ENCODE peak calls at places on chromosomes 11 and 22, in eight cellular contexts. One of them, this sample, is unnamed.

GRCh38 chr11:116792869-116793475 is 1.3 kb upstream of the APOA5 start:
- ATAC-seq in T-helper 17 cell: no peak
- ATAC-seq in K562: no peak
- ATAC-seq in heart right ventricle: no peak
- ATAC-seq in right cardiac atrium: no peak
- ATAC-seq in activated CD8-positive, alpha-beta T cell treated with anti-CD3 and anti-CD28 coated beads for 36 hours: no peak
- ATAC-seq in HepG2: no peak
- ATAC-seq in heart left ventricle: no peak
- ATAC-seq in this sample: no peak

GRCh38 chr11:67372232-67372992 is 986 bp downstream of the CLCF1 start:
- ATAC-seq in T-helper 17 cell: no peak
- ATAC-seq in K562: peak; percentile 5
- ATAC-seq in heart right ventricle: no peak
- ATAC-seq in right cardiac atrium: peak; percentile 8
- ATAC-seq in activated CD8-positive, alpha-beta T cell treated with anti-CD3 and anti-CD28 coated beads for 36 hours: no peak
- ATAC-seq in HepG2: peak; percentile 21
- ATAC-seq in heart left ventricle: no peak
- ATAC-seq in this sample: no peak

GRCh38 chr22:49869091-49869830 is 15.6 kb downstream of the ZBED4 start:
- ATAC-seq in T-helper 17 cell: no peak
- ATAC-seq in K562: no peak
- ATAC-seq in heart right ventricle: no peak
- ATAC-seq in right cardiac atrium: no peak
- ATAC-seq in activated CD8-positive, alpha-beta T cell treated with anti-CD3 and anti-CD28 coated beads for 36 hours: no peak
- ATAC-seq in HepG2: no peak
- ATAC-seq in heart left ventricle: no peak
- ATAC-seq in this sample: no peak

GRCh38 chr11:126492331-126492730 is 136.8 kb downstream of the ST3GAL4 start:
- ATAC-seq in T-helper 17 cell: no peak
- ATAC-seq in K562: no peak
- ATAC-seq in heart right ventricle: no peak
- ATAC-seq in right cardiac atrium: no peak
- ATAC-seq in activated CD8-positive, alpha-beta T cell treated with anti-CD3 and anti-CD28 coated beads for 36 hours: no peak
- ATAC-seq in HepG2: no peak
- ATAC-seq in heart left ventricle: no peak
- ATAC-seq in this sample: no peak

GRCh38 chr11:76166314-76166713 is 40.0 kb downstream of the WNT11 start:
- ATAC-seq in T-helper 17 cell: no peak
- ATAC-seq in K562: no peak
- ATAC-seq in heart right ventricle: no peak
- ATAC-seq in right cardiac atrium: no peak
- ATAC-seq in activated CD8-positive, alpha-beta T cell treated with anti-CD3 and anti-CD28 coated beads for 36 hours: peak; percentile 88
- ATAC-seq in HepG2: no peak
- ATAC-seq in heart left ventricle: no peak
- ATAC-seq in this sample: peak; percentile 45

GRCh38 chr22:43511276-43511910 is 99.6 kb downstream of the MPPED1 start:
- ATAC-seq in T-helper 17 cell: no peak
- ATAC-seq in K562: no peak
- ATAC-seq in heart right ventricle: no peak
- ATAC-seq in right cardiac atrium: no peak
- ATAC-seq in activated CD8-positive, alpha-beta T cell treated with anti-CD3 and anti-CD28 coated beads for 36 hours: no peak
- ATAC-seq in HepG2: no peak
- ATAC-seq in heart left ventricle: no peak
- ATAC-seq in this sample: no peak

GRCh38 chr11:120978701-120979100 is 45.2 kb upstream of the TBCEL start:
- ATAC-seq in T-helper 17 cell: no peak
- ATAC-seq in K562: no peak
- ATAC-seq in heart right ventricle: peak; percentile 50
- ATAC-seq in right cardiac atrium: no peak
- ATAC-seq in activated CD8-positive, alpha-beta T cell treated with anti-CD3 and anti-CD28 coated beads for 36 hours: no peak
- ATAC-seq in HepG2: no peak
- ATAC-seq in heart left ventricle: no peak
- ATAC-seq in this sample: no peak

GRCh38 chr11:113378013-113378412 is 9.6 kb upstream of the ANKK1 start:
- ATAC-seq in T-helper 17 cell: no peak
- ATAC-seq in K562: no peak
- ATAC-seq in heart right ventricle: no peak
- ATAC-seq in right cardiac atrium: no peak
- ATAC-seq in activated CD8-positive, alpha-beta T cell treated with anti-CD3 and anti-CD28 coated beads for 36 hours: no peak
- ATAC-seq in HepG2: no peak
- ATAC-seq in heart left ventricle: no peak
- ATAC-seq in this sample: no peak

GRCh38 chr22:36395922-36396321 is 8.2 kb upstream of the MYH9 start:
- ATAC-seq in T-helper 17 cell: no peak
- ATAC-seq in K562: no peak
- ATAC-seq in heart right ventricle: peak; percentile 46
- ATAC-seq in right cardiac atrium: peak; percentile 28
- ATAC-seq in activated CD8-positive, alpha-beta T cell treated with anti-CD3 and anti-CD28 coated beads for 36 hours: no peak
- ATAC-seq in HepG2: peak; percentile 32
- ATAC-seq in heart left ventricle: peak; percentile 64
- ATAC-seq in this sample: no peak

GRCh38 chr11:122494171-122494570 is 161.4 kb upstream of the UBASH3B start:
- ATAC-seq in T-helper 17 cell: no peak
- ATAC-seq in K562: no peak
- ATAC-seq in heart right ventricle: no peak
- ATAC-seq in right cardiac atrium: peak; percentile 60
- ATAC-seq in activated CD8-positive, alpha-beta T cell treated with anti-CD3 and anti-CD28 coated beads for 36 hours: no peak
- ATAC-seq in HepG2: no peak
- ATAC-seq in heart left ventricle: no peak
- ATAC-seq in this sample: no peak

GRCh38 chr11:32103941-32104340 is 13.1 kb downstream of the RCN1 start:
- ATAC-seq in T-helper 17 cell: no peak
- ATAC-seq in K562: no peak
- ATAC-seq in heart right ventricle: no peak
- ATAC-seq in right cardiac atrium: no peak
- ATAC-seq in activated CD8-positive, alpha-beta T cell treated with anti-CD3 and anti-CD28 coated beads for 36 hours: no peak
- ATAC-seq in HepG2: no peak
- ATAC-seq in heart left ventricle: no peak
- ATAC-seq in this sample: no peak

GRCh38 chr11:129951883-129952262 is 50.8 kb downstream of the PRDM10 start:
- ATAC-seq in T-helper 17 cell: no peak
- ATAC-seq in K562: no peak
- ATAC-seq in heart right ventricle: no peak
- ATAC-seq in right cardiac atrium: no peak
- ATAC-seq in activated CD8-positive, alpha-beta T cell treated with anti-CD3 and anti-CD28 coated beads for 36 hours: no peak
- ATAC-seq in HepG2: no peak
- ATAC-seq in heart left ventricle: no peak
- ATAC-seq in this sample: no peak

GRCh38 chr11:104736503-104736902 is 161.8 kb downstream of the CASP12 start:
- ATAC-seq in T-helper 17 cell: no peak
- ATAC-seq in K562: no peak
- ATAC-seq in heart right ventricle: no peak
- ATAC-seq in right cardiac atrium: no peak
- ATAC-seq in activated CD8-positive, alpha-beta T cell treated with anti-CD3 and anti-CD28 coated beads for 36 hours: no peak
- ATAC-seq in HepG2: no peak
- ATAC-seq in heart left ventricle: no peak
- ATAC-seq in this sample: no peak

GRCh38 chr11:71995726-71996291 is 2.9 kb upstream of the IL18BP start:
- ATAC-seq in T-helper 17 cell: no peak
- ATAC-seq in K562: peak; percentile 92
- ATAC-seq in heart right ventricle: no peak
- ATAC-seq in right cardiac atrium: no peak
- ATAC-seq in activated CD8-positive, alpha-beta T cell treated with anti-CD3 and anti-CD28 coated beads for 36 hours: no peak
- ATAC-seq in HepG2: no peak
- ATAC-seq in heart left ventricle: no peak
- ATAC-seq in this sample: no peak

GRCh38 chr11:821513-822371 is 3.0 kb downstream of the PNPLA2 start:
- ATAC-seq in T-helper 17 cell: no peak
- ATAC-seq in K562: no peak
- ATAC-seq in heart right ventricle: peak; percentile 0
- ATAC-seq in right cardiac atrium: no peak
- ATAC-seq in activated CD8-positive, alpha-beta T cell treated with anti-CD3 and anti-CD28 coated beads for 36 hours: no peak
- ATAC-seq in HepG2: no peak
- ATAC-seq in heart left ventricle: peak; percentile 0
- ATAC-seq in this sample: no peak

GRCh38 chr11:128772814-128773213 is 78.9 kb downstream of the FLI1 start:
- ATAC-seq in T-helper 17 cell: peak; percentile 53
- ATAC-seq in K562: no peak
- ATAC-seq in heart right ventricle: no peak
- ATAC-seq in right cardiac atrium: peak; percentile 9
- ATAC-seq in activated CD8-positive, alpha-beta T cell treated with anti-CD3 and anti-CD28 coated beads for 36 hours: peak; percentile 53
- ATAC-seq in HepG2: no peak
- ATAC-seq in heart left ventricle: no peak
- ATAC-seq in this sample: no peak

GRCh38 chr11:86577663-86578636 is 94.5 kb downstream of the ME3 start:
- ATAC-seq in T-helper 17 cell: no peak
- ATAC-seq in K562: no peak
- ATAC-seq in heart right ventricle: peak; percentile 90
- ATAC-seq in right cardiac atrium: peak; percentile 97
- ATAC-seq in activated CD8-positive, alpha-beta T cell treated with anti-CD3 and anti-CD28 coated beads for 36 hours: no peak
- ATAC-seq in HepG2: peak; percentile 78
- ATAC-seq in heart left ventricle: peak; percentile 90
- ATAC-seq in this sample: no peak

GRCh38 chr11:75554258-75555022 is 7.6 kb upstream of the SERPINH1 start:
- ATAC-seq in T-helper 17 cell: no peak
- ATAC-seq in K562: peak; percentile 90
- ATAC-seq in heart right ventricle: peak; percentile 93
- ATAC-seq in right cardiac atrium: peak; percentile 92
- ATAC-seq in activated CD8-positive, alpha-beta T cell treated with anti-CD3 and anti-CD28 coated beads for 36 hours: no peak
- ATAC-seq in HepG2: peak; percentile 79
- ATAC-seq in heart left ventricle: peak; percentile 93
- ATAC-seq in this sample: no peak

GRCh38 chr11:106420686-106421085 is 343.2 kb downstream of the AASDHPPT start:
- ATAC-seq in T-helper 17 cell: no peak
- ATAC-seq in K562: no peak
- ATAC-seq in heart right ventricle: no peak
- ATAC-seq in right cardiac atrium: no peak
- ATAC-seq in activated CD8-positive, alpha-beta T cell treated with anti-CD3 and anti-CD28 coated beads for 36 hours: no peak
- ATAC-seq in HepG2: no peak
- ATAC-seq in heart left ventricle: no peak
- ATAC-seq in this sample: no peak

GRCh38 chr11:47861762-47862161 is 13.6 kb upstream of the NUP160 start:
- ATAC-seq in T-helper 17 cell: no peak
- ATAC-seq in K562: peak; percentile 84
- ATAC-seq in heart right ventricle: no peak
- ATAC-seq in right cardiac atrium: peak; percentile 46
- ATAC-seq in activated CD8-positive, alpha-beta T cell treated with anti-CD3 and anti-CD28 coated beads for 36 hours: peak; percentile 55
- ATAC-seq in HepG2: no peak
- ATAC-seq in heart left ventricle: peak; percentile 33
- ATAC-seq in this sample: peak; percentile 53

GRCh38 chr11:57641426-57641825 is 8.3 kb downstream of the YPEL4 start:
- ATAC-seq in T-helper 17 cell: peak; percentile 37
- ATAC-seq in K562: peak; percentile 65
- ATAC-seq in heart right ventricle: no peak
- ATAC-seq in right cardiac atrium: no peak
- ATAC-seq in activated CD8-positive, alpha-beta T cell treated with anti-CD3 and anti-CD28 coated beads for 36 hours: peak; percentile 34
- ATAC-seq in HepG2: no peak
- ATAC-seq in heart left ventricle: no peak
- ATAC-seq in this sample: peak; percentile 24

This sample was measured in activated CD4-positive, CD25-positive, alpha-beta regulatory T cell treated with anti-CD3 and anti-CD28 coated beads, Interleukin-2, amount 50 U/mL, for 24 hours.